ENCODE peak calls at places on chromosomes 6 and 20, in nine cellular contexts. B is CD4-positive, CD25-positive, alpha-beta regulatory T cell; I is D341Med; G is stimulated activated CD8-positive, alpha-beta memory T cell treated with anti-CD3 and anti-CD28 coated beads, Interleukin-12 subunit alpha, Interleukin-12 subunit beta, amount 100 ng/mL, for 1 hour; X is C1 segment of cervical spinal cord; Z is GM13977; F is AG09309; T is ascending aorta; K is activated T-helper 1 cell treated with Interleukin-2 at 50 U/mL for 16 hours. W is an unnamed sample.

GRCh38 chr6:108944707-108945685 is 96.8 kb downstream of the ARMC2 start:
- DNase-seq in B (no peak), I (no peak), G (no peak), X (no peak), Z (no peak), F (peak; percentile 97), T (no peak), K (no peak), W (no peak)

GRCh38 chr6:81748946-81749345 is 3.5 kb downstream of the TENT5A start:
- DNase-seq in B (no peak), I (no peak), G (no peak), X (no peak), Z (no peak), F (no peak), T (no peak), K (no peak), W (no peak)

GRCh38 chr6:53426544-53427270 is 78.0 kb upstream of the ELOVL5 start:
- DNase-seq in B (no peak), I (no peak), G (no peak), X (no peak), Z (peak; percentile 57), F (no peak), T (no peak), K (no peak), W (no peak)

GRCh38 chr20:57398231-57398821 is 7.1 kb downstream of the RBM38 start:
- DNase-seq in B (peak; percentile 91), I (no peak), G (peak; percentile 78), X (no peak), Z (peak; percentile 88), F (no peak), T (no peak), K (peak; percentile 86), W (no peak)

GRCh38 chr6:1013656-1014430 is 298.1 kb upstream of the FOXQ1 start:
- DNase-seq in B (no peak), I (no peak), G (no peak), X (no peak), Z (peak; percentile 34), F (no peak), T (no peak), K (no peak), W (no peak)

GRCh38 chr6:118562959-118563358 is 14.9 kb downstream of the PLN start:
- DNase-seq in B (no peak), I (no peak), G (no peak), X (no peak), Z (no peak), F (no peak), T (no peak), K (no peak), W (no peak)

GRCh38 chr6:166056637-166057036 is 111.0 kb downstream of the TBXT start:
- DNase-seq in B (no peak), I (no peak), G (no peak), X (peak; percentile 13), Z (no peak), F (no peak), T (no peak), K (no peak), W (no peak)

GRCh38 chr20:58102744-58103516 is 125.5 kb downstream of the ANKRD60 start:
- DNase-seq in B (no peak), I (no peak), G (no peak), X (no peak), Z (no peak), F (no peak), T (no peak), K (no peak), W (no peak)

GRCh38 chr20:63859166-63859699 is 2.1 kb upstream of the ABHD16B start:
- DNase-seq in B (no peak), I (no peak), G (no peak), X (no peak), Z (peak; percentile 26), F (no peak), T (no peak), K (no peak), W (no peak)

GRCh38 chr20:55888655-55889054 is 116.7 kb downstream of the CBLN4 start:
- DNase-seq in B (no peak), I (no peak), G (no peak), X (no peak), Z (no peak), F (no peak), T (no peak), K (no peak), W (no peak)

GRCh38 chr6:15073344-15073789 is 172.5 kb upstream of the JARID2 start:
- DNase-seq in B (no peak), I (no peak), G (no peak), X (no peak), Z (peak; percentile 53), F (no peak), T (no peak), K (no peak), W (no peak)

GRCh38 chr6:11822346-11822745 is 43.7 kb upstream of the ADTRP start:
- DNase-seq in B (no peak), I (no peak), G (no peak), X (no peak), Z (no peak), F (no peak), T (no peak), K (no peak), W (no peak)

GRCh38 chr20:34705383-34706021 is 1.4 kb downstream of the TP53INP2 start:
- DNase-seq in B (peak; percentile 13), I (peak; percentile 38), G (no peak), X (no peak), Z (no peak), F (no peak), T (no peak), K (no peak), W (no peak)

GRCh38 chr6:18978330-18979128 is 591.4 kb downstream of the RNF144B start:
- DNase-seq in B (no peak), I (no peak), G (no peak), X (no peak), Z (no peak), F (no peak), T (no peak), K (no peak), W (no peak)

GRCh38 chr6:40349092-40349491 is 238.1 kb downstream of the LRFN2 start:
- DNase-seq in B (no peak), I (peak; percentile 57), G (no peak), X (no peak), Z (no peak), F (no peak), T (no peak), K (no peak), W (no peak)

GRCh38 chr6:74578339-74578738 is 627.5 kb downstream of the COL12A1 start:
- DNase-seq in B (no peak), I (no peak), G (no peak), X (no peak), Z (no peak), F (peak; percentile 79), T (no peak), K (no peak), W (no peak)

GRCh38 chr20:52490715-52491430 is 299.3 kb upstream of the ZFP64 start:
- DNase-seq in B (no peak), I (no peak), G (no peak), X (no peak), Z (no peak), F (peak; percentile 83), T (no peak), K (no peak), W (no peak)

GRCh38 chr20:23269954-23270353 is 80.6 kb upstream of the NXT1 start:
- DNase-seq in B (no peak), I (no peak), G (no peak), X (no peak), Z (no peak), F (no peak), T (no peak), K (no peak), W (no peak)

GRCh38 chr6:43070028-43070632 is 6.0 kb upstream of the PTK7 start:
- DNase-seq in B (no peak), I (peak; percentile 77), G (no peak), X (no peak), Z (peak; percentile 82), F (peak; percentile 44), T (no peak), K (no peak), W (no peak)

GRCh38 chr6:43627008-43627825 is 1.8 kb downstream of the GTPBP2 start:
- DNase-seq in B (no peak), I (no peak), G (no peak), X (no peak), Z (peak; percentile 44), F (peak; percentile 96), T (peak; percentile 62), K (no peak), W (no peak)

GRCh38 chr6:128519931-128520435 is 416 bp downstream of the PTPRK start:
- DNase-seq in B (no peak), I (peak; percentile 47), G (no peak), X (peak; percentile 76), Z (peak; percentile 19), F (no peak), T (no peak), K (peak; percentile 5), W (no peak)

GRCh38 chr6:3328145-3328544 is 69.4 kb downstream of the PSMG4 start:
- DNase-seq in B (no peak), I (no peak), G (no peak), X (no peak), Z (no peak), F (no peak), T (no peak), K (no peak), W (no peak)

GRCh38 chr6:52331793-52332457 is 30.0 kb upstream of the PAQR8 start:
- DNase-seq in B (no peak), I (no peak), G (no peak), X (no peak), Z (no peak), F (no peak), T (no peak), K (no peak), W (no peak)

GRCh38 chr6:165615629-165616028 is 47.4 kb downstream of the PDE10A start:
- DNase-seq in B (no peak), I (no peak), G (no peak), X (no peak), Z (peak; percentile 32), F (no peak), T (no peak), K (no peak), W (no peak)

GRCh38 chr6:93496548-93496947 is 77.2 kb upstream of the EPHA7 start:
- DNase-seq in B (no peak), I (no peak), G (no peak), X (no peak), Z (no peak), F (no peak), T (no peak), K (no peak), W (no peak)

GRCh38 chr6:41942045-41942851 is 640 bp upstream of the CCND3 start:
- DNase-seq in B (no peak), I (no peak), G (no peak), X (no peak), Z (no peak), F (peak; percentile 35), T (no peak), K (no peak), W (no peak)

GRCh38 chr6:24125980-24126379 is at the start of gene NRSN1:
- DNase-seq in B (no peak), I (peak; percentile 92), G (no peak), X (peak; percentile 20), Z (no peak), F (no peak), T (no peak), K (no peak), W (no peak)

W was measured in SIG-M5.